ENCODE peak calls at places on chromosomes 11 and 22, in six cellular contexts. F is A172, D is ovary, P is EL, A is neural crest cell, K is T-cell. L is an unnamed sample.
A peak's percentile ranks its signal among the peaks of the same experiment; 100 is the strongest.

GRCh38 chr11:44244649-44245308 is 65.2 kb downstream of the ALX4 start:
- DNase-seq in F (no peak), D (no peak), P (peak; percentile 44), A (no peak), K (no peak), L (no peak)

GRCh38 chr11:12175694-12176241 is 65.4 kb downstream of the MICAL2 start:
- DNase-seq in F (peak; percentile 98), D (no peak), P (peak; percentile 94), A (no peak), K (no peak), L (no peak)

GRCh38 chr22:27308513-27308912 is 493.0 kb downstream of the MN1 start:
- DNase-seq in F (no peak), D (no peak), P (no peak), A (no peak), K (no peak), L (no peak)

GRCh38 chr11:130707217-130707616 is 209.1 kb downstream of the SNX19 start:
- DNase-seq in F (no peak), D (no peak), P (no peak), A (no peak), K (no peak), L (no peak)

GRCh38 chr11:74460481-74461154 is 6.7 kb downstream of the KCNE3 start:
- DNase-seq in F (no peak), D (no peak), P (peak; percentile 37), A (no peak), K (no peak), L (no peak)

GRCh38 chr11:70619591-70619990 is 221.3 kb downstream of the CTTN start:
- DNase-seq in F (no peak), D (no peak), P (no peak), A (no peak), K (no peak), L (no peak)

GRCh38 chr11:61820174-61820573 is 3.4 kb upstream of the FADS1 start:
- DNase-seq in F (peak; percentile 26), D (no peak), P (peak; percentile 57), A (no peak), K (no peak), L (no peak)

GRCh38 chr11:60657880-60658279 is 41.5 kb upstream of the MS4A8 start:
- DNase-seq in F (no peak), D (no peak), P (no peak), A (no peak), K (no peak), L (no peak)

GRCh38 chr22:48440176-48440575 is 1387.5 kb downstream of the BRD1 start:
- DNase-seq in F (no peak), D (no peak), P (no peak), A (no peak), K (no peak), L (no peak)

GRCh38 chr11:46664612-46665011 is 35.8 kb downstream of the ARHGAP1 start:
- DNase-seq in F (no peak), D (no peak), P (no peak), A (no peak), K (no peak), L (no peak)

GRCh38 chr11:120499859-120500258 is 11.7 kb upstream of the GRIK4 start:
- DNase-seq in F (no peak), D (no peak), P (no peak), A (no peak), K (no peak), L (no peak)

L was measured in heart left ventricle.